ENCODE peak calls at places on chromosomes 3 and 15, in five cellular contexts. J is HEK293T, P is K562, K is HepG2, V is SK-N-SH. Z is an unnamed sample.

GRCh38 chr15:31472636-31473383 is 146.2 kb downstream of the KLF13 start:
- DNase-seq in J (no peak), P (no peak), K (no peak), V (no peak), Z (peak; percentile 79)

GRCh38 chr3:45462522-45463262 is 74.3 kb downstream of the LARS2 start:
- DNase-seq in P (no peak), K (no peak), V (no peak), J (no peak), Z (no peak)

GRCh38 chr15:60444289-60444912 is 34.5 kb downstream of the ICE2 start:
- DNase-seq in K (peak; percentile 28), V (peak; percentile 10), P (no peak), J (no peak), Z (no peak)

GRCh38 chr15:71779073-71779797 is 31.1 kb upstream of the NR2E3 start:
- DNase-seq in K (no peak), V (no peak), P (no peak), J (no peak), Z (no peak)

GRCh38 chr3:108437439-108437838 is 73.0 kb downstream of the MYH15 start:
- DNase-seq in K (no peak), V (no peak), P (no peak), J (no peak), Z (no peak)

GRCh38 chr3:197076446-197076845 is 46.8 kb upstream of the MELTF start:
- DNase-seq in J (no peak), V (no peak), P (no peak), K (no peak), Z (no peak)

GRCh38 chr3:72008226-72008996 is 223.5 kb upstream of the PROK2 start:
- DNase-seq in K (no peak), P (no peak), J (no peak), V (no peak), Z (no peak)

GRCh38 chr3:194933465-194933864 is 247.8 kb downstream of the FAM43A start:
- DNase-seq in J (no peak), V (no peak), K (no peak), P (no peak), Z (no peak)

GRCh38 chr15:62545392-62546227 is 380.5 kb upstream of the C2CD4B start:
- DNase-seq in P (no peak), V (no peak), K (no peak), J (no peak), Z (no peak)

GRCh38 chr3:134928392-134928791 is 133.3 kb downstream of the EPHB1 start:
- DNase-seq in V (no peak), K (no peak), J (no peak), P (no peak), Z (no peak)

GRCh38 chr3:129061077-129061887 is 703 bp downstream of the GP9 start:
- DNase-seq in K (no peak), J (no peak), V (no peak), P (no peak), Z (no peak)

GRCh38 chr15:85563328-85563727 is 182.9 kb downstream of the AKAP13 start:
- DNase-seq in K (peak; percentile 36), J (no peak), V (no peak), P (no peak), Z (no peak)

GRCh38 chr3:24271228-24271627 is 223.4 kb downstream of the THRB start:
- DNase-seq in K (no peak), J (no peak), P (no peak), V (no peak), Z (no peak)

GRCh38 chr15:82043726-82044372 is 2.0 kb downstream of the MEX3B start:
- DNase-seq in K (no peak), J (no peak), P (no peak), V (peak; percentile 56), Z (no peak)

GRCh38 chr3:5304188-5304587 is 116.7 kb downstream of the EDEM1 start:
- DNase-seq in V (no peak), J (no peak), K (no peak), P (no peak), Z (no peak)

GRCh38 chr3:63940389-63940757 is 28.2 kb upstream of the SCAANT1 start:
- DNase-seq in J (no peak), P (no peak), V (no peak), K (no peak), Z (no peak)

GRCh38 chr15:83653639-83654378 is at the start of gene ADAMTSL3:
- DNase-seq in J (peak; percentile 74), K (no peak), P (no peak), V (peak; percentile 62), Z (no peak)

GRCh38 chr15:63291507-63291906 is 14.1 kb downstream of the APH1B start:
- DNase-seq in J (no peak), V (no peak), P (no peak), K (no peak), Z (no peak)

GRCh38 chr3:133775835-133776234 is 29.6 kb downstream of the TF start:
- DNase-seq in V (no peak), J (no peak), P (no peak), K (no peak), Z (no peak)

GRCh38 chr3:86969500-86970189 is 21.3 kb downstream of the VGLL3 start:
- DNase-seq in J (peak; percentile 53), P (peak; percentile 56), V (peak; percentile 42), K (peak; percentile 19), Z (no peak)

GRCh38 chr15:58704155-58704825 is 45.2 kb downstream of the ADAM10 start:
- DNase-seq in V (no peak), J (no peak), P (no peak), K (no peak), Z (no peak)

DNA sequence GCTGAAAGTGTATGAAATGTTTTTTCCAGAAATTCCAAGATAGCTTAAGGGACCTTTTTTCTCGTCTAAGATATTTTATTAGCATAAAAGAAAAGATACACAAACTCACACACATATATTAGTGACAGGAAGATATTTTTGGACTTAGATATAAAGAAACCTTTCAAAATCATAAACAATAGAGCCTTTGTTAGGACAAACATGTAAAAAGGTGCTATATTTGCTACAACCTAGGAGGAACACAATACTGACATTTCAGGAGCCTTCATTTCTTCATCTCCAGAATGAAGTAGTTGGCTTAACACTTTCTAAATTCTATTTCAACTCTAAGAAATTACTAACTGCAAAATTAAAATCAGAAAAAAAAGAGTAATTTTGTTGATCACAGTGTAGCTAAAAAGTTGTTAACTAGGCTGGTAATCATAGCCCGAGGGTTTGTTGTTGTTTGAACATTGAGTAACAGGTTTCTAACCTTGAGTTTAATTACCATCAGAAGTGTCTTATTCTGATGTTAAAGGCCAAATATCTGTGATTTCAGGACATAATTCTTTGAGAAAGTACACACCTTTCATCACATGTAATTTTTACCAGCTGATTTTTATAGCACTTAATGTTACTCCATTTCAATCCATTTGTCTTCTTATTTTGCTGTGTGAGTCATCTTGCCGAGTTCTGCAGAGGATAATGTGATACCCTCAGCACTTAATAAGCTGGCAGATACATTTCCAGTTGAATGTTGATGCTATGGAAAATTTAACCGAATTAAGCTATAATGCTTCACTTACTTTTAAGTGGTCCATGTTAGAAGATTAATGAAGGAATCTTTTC is 97.3 kb downstream of the MBNL1 start:
- DNase-seq in P (no peak), V (no peak), J (no peak), K (no peak), Z (no peak)
- TF ChIP-seq FOXM1 in P (no peak), V (no peak), J (no peak), K (no peak), Z (no peak)

GRCh38 chr3:66260431-66260830 is 39.6 kb downstream of the SLC25A26 start:
- DNase-seq in V (no peak), K (no peak), P (no peak), J (no peak), Z (no peak)

GRCh38 chr3:66259721-66260255 is 39.0 kb downstream of the SLC25A26 start:
- DNase-seq in K (no peak), J (no peak), P (no peak), V (no peak), Z (no peak)

GRCh38 chr3:66253790-66254620 is 33.2 kb downstream of the SLC25A26 start:
- DNase-seq in V (no peak), P (peak; percentile 9), J (peak; percentile 14), K (peak; percentile 23), Z (no peak)

GRCh38 chr3:66255865-66256264 is 35.1 kb downstream of the SLC25A26 start:
- DNase-seq in J (no peak), P (no peak), K (no peak), V (no peak), Z (no peak)

GRCh38 chr3:66256806-66257205 is 36.0 kb downstream of the SLC25A26 start:
- DNase-seq in V (no peak), J (no peak), P (no peak), K (no peak), Z (no peak)
- TF ChIP-seq FOXM1 in V (no peak), J (no peak), P (no peak), K (no peak), Z (no peak)

GRCh38 chr3:90129710-90130109 is 1022.3 kb downstream of the EPHA3 start:
- DNase-seq in P (no peak), V (no peak), J (no peak), K (no peak), Z (no peak)
- TF ChIP-seq FOXM1 in P (no peak), V (no peak), J (no peak), K (no peak), Z (no peak)

GRCh38 chr3:47250309-47251060 is 32.1 kb downstream of the KIF9 start:
- DNase-seq in P (peak; percentile 72), J (peak; percentile 45), K (peak; percentile 60), V (peak; percentile 67), Z (no peak)
- TF ChIP-seq FOXM1 in P (no peak), J (no peak), K (no peak), V (no peak), Z (no peak)

GRCh38 chr3:100988080-100988479 is 5.1 kb downstream of the ABI3BP start:
- DNase-seq in V (no peak), K (no peak), P (no peak), J (no peak), Z (no peak)

GRCh38 chr3:100981546-100981945 is 11.7 kb downstream of the ABI3BP start:
- DNase-seq in K (no peak), J (no peak), V (no peak), P (no peak), Z (no peak)

GRCh38 chr3:100982710-100983109 is 10.5 kb downstream of the ABI3BP start:
- DNase-seq in J (no peak), K (no peak), P (no peak), V (no peak), Z (no peak)

DNA sequence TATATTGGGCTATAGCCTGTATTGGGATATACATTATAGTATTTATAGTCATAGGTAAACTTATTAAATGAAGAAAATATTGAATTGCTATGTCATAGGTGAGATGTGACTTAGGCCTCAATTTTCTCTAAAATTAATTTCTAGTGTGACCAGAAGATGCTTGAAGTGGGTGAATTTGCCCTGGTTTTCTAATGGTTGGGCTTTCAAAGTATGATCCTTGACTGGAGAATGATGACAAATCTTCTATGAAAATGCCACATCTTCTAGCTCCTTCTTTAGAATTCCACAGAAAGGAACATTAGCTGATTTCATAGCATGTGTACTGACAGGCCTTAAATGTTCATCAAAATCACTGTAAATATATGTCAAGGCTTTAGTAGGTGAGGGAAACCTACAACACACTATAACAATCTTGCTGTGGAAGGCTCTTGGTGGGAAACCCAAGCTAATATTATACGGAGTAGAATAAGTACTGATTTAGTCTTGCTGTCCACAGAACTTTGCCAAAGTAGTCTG is 8.9 kb downstream of the ABI3BP start:
- DNase-seq in J (no peak), V (no peak), P (no peak), K (no peak), Z (no peak)
- TF ChIP-seq FOXM1 in J (no peak), V (no peak), P (no peak), K (no peak), Z (no peak)

GRCh38 chr15:79157631-79158592 is 67.3 kb upstream of the RASGRF1 start:
- DNase-seq in J (no peak), P (no peak), K (no peak), V (no peak), Z (no peak)
- TF ChIP-seq FOXM1 in J (no peak), P (no peak), K (no peak), V (no peak), Z (no peak)

Z was measured in GM12878.